ENCODE peak calls at places on chromosomes 16 and 17, in four cellular contexts. One of them, this sample, is unnamed.
A peak's percentile ranks its signal among the peaks of the same experiment; 100 is the strongest.

GRCh38 chr16:86925067-86925791 is 346.9 kb downstream of the FOXL1 start:
- DNase-seq in SK-N-SH: no peak
- DNase-seq in GM12878: no peak
- DNase-seq in K562: peak; percentile 46
- DNase-seq in this sample: no peak

GRCh38 chr16:69187891-69188451 is 1.0 kb downstream of the SNTB2 start:
- DNase-seq in SK-N-SH: no peak
- DNase-seq in GM12878: no peak
- DNase-seq in K562: peak; percentile 41
- DNase-seq in this sample: peak; percentile 14

GRCh38 chr16:90020260-90020837 is 1.1 kb upstream of the DBNDD1 start:
- DNase-seq in SK-N-SH: no peak
- DNase-seq in GM12878: no peak
- DNase-seq in K562: no peak
- DNase-seq in this sample: peak; percentile 26

GRCh38 chr16:86874141-86874540 is 295.8 kb downstream of the FOXL1 start:
- DNase-seq in SK-N-SH: peak; percentile 62
- DNase-seq in GM12878: no peak
- DNase-seq in K562: peak; percentile 56
- DNase-seq in this sample: no peak

GRCh38 chr17:63941751-63942150 is 9.6 kb upstream of the CD79B start:
- DNase-seq in SK-N-SH: no peak
- DNase-seq in GM12878: no peak
- DNase-seq in K562: no peak
- DNase-seq in this sample: no peak

GRCh38 chr17:59746849-59747445 is 39.5 kb downstream of the VMP1 start:
- DNase-seq in SK-N-SH: peak; percentile 44
- DNase-seq in GM12878: no peak
- DNase-seq in K562: peak; percentile 22
- DNase-seq in this sample: peak; percentile 62

GRCh38 chr17:53823341-53824050 is 769 bp downstream of the KIF2B start:
- DNase-seq in SK-N-SH: no peak
- DNase-seq in GM12878: no peak
- DNase-seq in K562: no peak
- DNase-seq in this sample: no peak

GRCh38 chr17:49676276-49676868 is 1.5 kb downstream of the SPOP start:
- DNase-seq in SK-N-SH: no peak
- DNase-seq in GM12878: peak; percentile 85
- DNase-seq in K562: peak; percentile 35
- DNase-seq in this sample: no peak

GRCh38 chr16:75043175-75043937 is 44.5 kb downstream of the ZNRF1 start:
- DNase-seq in SK-N-SH: peak; percentile 44
- DNase-seq in GM12878: peak; percentile 59
- DNase-seq in K562: peak; percentile 83
- DNase-seq in this sample: no peak

GRCh38 chr16:23348579-23349469 is 46.7 kb downstream of the SCNN1B start:
- DNase-seq in SK-N-SH: no peak
- DNase-seq in GM12878: no peak
- DNase-seq in K562: peak; percentile 28
- DNase-seq in this sample: no peak

GRCh38 chr17:65359016-65359415 is 202.4 kb downstream of the AXIN2 start:
- DNase-seq in SK-N-SH: no peak
- DNase-seq in GM12878: no peak
- DNase-seq in K562: no peak
- DNase-seq in this sample: no peak

GRCh38 chr17:10033449-10033848 is 128.4 kb upstream of the RCVRN start:
- DNase-seq in SK-N-SH: no peak
- DNase-seq in GM12878: no peak
- DNase-seq in K562: no peak
- DNase-seq in this sample: no peak

GRCh38 chr17:58156839-58157803 is 8.9 kb downstream of the OR4D1 start:
- DNase-seq in SK-N-SH: peak; percentile 85
- DNase-seq in GM12878: no peak
- DNase-seq in K562: peak; percentile 29
- DNase-seq in this sample: no peak

GRCh38 chr17:49548506-49549310 is 27.0 kb upstream of the NXPH3 start:
- DNase-seq in SK-N-SH: peak; percentile 73
- DNase-seq in GM12878: no peak
- DNase-seq in K562: peak; percentile 65
- DNase-seq in this sample: peak; percentile 45

GRCh38 chr17:9291912-9292562 is 270.7 kb downstream of the NTN1 start:
- DNase-seq in SK-N-SH: peak; percentile 67
- DNase-seq in GM12878: no peak
- DNase-seq in K562: peak; percentile 20
- DNase-seq in this sample: peak; percentile 8

GRCh38 chr16:8173111-8173644 is 417.1 kb downstream of the TMEM114 start:
- DNase-seq in SK-N-SH: peak; percentile 67
- DNase-seq in GM12878: peak; percentile 2
- DNase-seq in K562: peak; percentile 85
- DNase-seq in this sample: peak; percentile 98

GRCh38 chr17:53570731-53571130 is 252.0 kb upstream of the KIF2B start:
- DNase-seq in SK-N-SH: no peak
- DNase-seq in GM12878: no peak
- DNase-seq in K562: no peak
- DNase-seq in this sample: no peak

GRCh38 chr16:8194795-8195194 is 395.5 kb downstream of the TMEM114 start:
- DNase-seq in SK-N-SH: peak; percentile 10
- DNase-seq in GM12878: no peak
- DNase-seq in K562: peak; percentile 68
- DNase-seq in this sample: no peak

GRCh38 chr17:78708510-78708973 is 73.5 kb downstream of the CYTH1 start:
- DNase-seq in SK-N-SH: peak; percentile 86
- DNase-seq in GM12878: no peak
- DNase-seq in K562: peak; percentile 61
- DNase-seq in this sample: peak; percentile 85

GRCh38 chr17:78783711-78784396 is 1.8 kb upstream of the CYTH1 start:
- DNase-seq in SK-N-SH: no peak
- DNase-seq in GM12878: no peak
- DNase-seq in K562: peak; percentile 64
- DNase-seq in this sample: no peak

GRCh38 chr16:9331503-9331902 is 240.1 kb downstream of the HAPSTR1 start:
- DNase-seq in SK-N-SH: no peak
- DNase-seq in GM12878: no peak
- DNase-seq in K562: no peak
- DNase-seq in this sample: no peak

GRCh38 chr17:50922739-50923405 is 56.7 kb upstream of the TOB1 start:
- DNase-seq in SK-N-SH: no peak
- DNase-seq in GM12878: no peak
- DNase-seq in K562: no peak
- DNase-seq in this sample: no peak

GRCh38 chr17:42060231-42060630 is 9.8 kb upstream of the C17orf113 start:
- DNase-seq in SK-N-SH: no peak
- DNase-seq in GM12878: no peak
- DNase-seq in K562: no peak
- DNase-seq in this sample: no peak

GRCh38 chr16:65546353-65546791 is 424.5 kb upstream of the CDH11 start:
- DNase-seq in SK-N-SH: peak; percentile 58
- DNase-seq in GM12878: no peak
- DNase-seq in K562: no peak
- DNase-seq in this sample: no peak

GRCh38 chr17:44071198-44071520 is 624 bp downstream of the G6PC3 start:
- DNase-seq in SK-N-SH: no peak
- DNase-seq in GM12878: no peak
- DNase-seq in K562: no peak
- DNase-seq in this sample: no peak

GRCh38 chr17:1773755-1774181 is 11.9 kb downstream of the SERPINF1 start:
- DNase-seq in SK-N-SH: no peak
- DNase-seq in GM12878: no peak
- DNase-seq in K562: peak; percentile 59
- DNase-seq in this sample: no peak

GRCh38 chr16:74748710-74749073 is 25.9 kb downstream of the FA2H start:
- DNase-seq in SK-N-SH: no peak
- DNase-seq in GM12878: no peak
- DNase-seq in K562: no peak
- DNase-seq in this sample: no peak

GRCh38 chr17:4152471-4152870 is 9.5 kb downstream of the CYB5D2 start:
- DNase-seq in SK-N-SH: no peak
- DNase-seq in GM12878: no peak
- DNase-seq in K562: no peak
- DNase-seq in this sample: no peak

GRCh38 chr17:61756561-61756960 is 106.8 kb downstream of the BRIP1 start:
- DNase-seq in SK-N-SH: peak; percentile 13
- DNase-seq in GM12878: no peak
- DNase-seq in K562: no peak
- DNase-seq in this sample: no peak

GRCh38 chr17:2292100-2292499 is 11.5 kb downstream of the SMG6 start:
- DNase-seq in SK-N-SH: no peak
- DNase-seq in GM12878: no peak
- DNase-seq in K562: no peak
- DNase-seq in this sample: no peak

GRCh38 chr17:39601010-39601597 is 6.6 kb downstream of the NEUROD2 start:
- DNase-seq in SK-N-SH: no peak
- DNase-seq in GM12878: no peak
- DNase-seq in K562: no peak
- DNase-seq in this sample: no peak

GRCh38 chr17:73356561-73357170 is 44.9 kb upstream of the CDC42EP4 start:
- DNase-seq in SK-N-SH: peak; percentile 80
- DNase-seq in GM12878: no peak
- DNase-seq in K562: no peak
- DNase-seq in this sample: no peak

GRCh38 chr16:4612474-4612931 is 2.2 kb downstream of the UBALD1 start:
- DNase-seq in SK-N-SH: peak; percentile 63
- DNase-seq in GM12878: no peak
- DNase-seq in K562: no peak
- DNase-seq in this sample: no peak
- TF ChIP-seq FOXM1 in SK-N-SH: no peak
- TF ChIP-seq FOXM1 in GM12878: no peak
- TF ChIP-seq FOXM1 in K562: no peak
- TF ChIP-seq FOXM1 in this sample: no peak

DNA sequence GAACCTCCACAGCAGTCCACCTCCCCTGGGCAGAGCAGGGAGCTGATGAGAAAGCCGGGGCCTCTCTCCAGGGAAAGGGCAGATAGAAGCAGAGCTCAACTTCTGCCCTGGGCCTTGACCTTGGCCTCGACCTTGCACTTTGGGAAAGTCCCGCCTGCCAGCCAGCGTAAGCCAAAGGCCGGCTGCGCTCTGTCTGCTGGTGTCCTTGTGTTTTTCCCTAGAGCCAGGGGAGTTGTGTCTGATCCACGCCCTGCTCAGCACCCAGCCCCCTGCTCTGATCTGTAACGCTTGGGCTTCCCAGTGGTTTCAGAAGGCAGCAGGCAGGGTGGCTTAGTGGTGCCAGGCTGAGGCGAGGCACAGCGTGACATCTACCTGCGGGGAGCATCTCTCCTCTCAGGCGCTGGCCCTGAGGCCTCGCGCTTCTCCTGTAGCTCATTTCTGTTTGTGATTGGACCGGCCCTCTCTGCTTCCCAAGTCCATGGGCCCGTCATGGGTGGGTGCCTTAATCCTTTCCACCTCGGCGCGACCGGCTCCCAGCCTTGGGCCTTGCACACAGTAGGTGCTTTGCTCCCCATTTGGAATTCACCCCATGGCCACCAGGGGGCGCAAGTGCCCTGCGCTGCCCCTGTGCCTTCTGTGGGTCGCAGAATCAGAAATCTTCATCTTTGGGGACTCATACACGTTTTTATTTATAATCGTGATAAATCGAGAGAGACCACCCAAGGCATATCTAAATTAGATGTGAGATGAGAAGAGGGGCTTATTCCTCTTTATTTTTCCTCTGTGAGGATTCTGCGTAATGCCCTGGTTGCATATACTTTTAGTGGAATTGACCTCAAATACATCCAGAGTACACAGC is 24.2 kb downstream of the SGSH start:
- DNase-seq in SK-N-SH: peak; percentile 70
- DNase-seq in GM12878: no peak
- DNase-seq in K562: peak; percentile 54
- DNase-seq in this sample: peak; percentile 48
- TF ChIP-seq SIN3A in SK-N-SH: no peak
- TF ChIP-seq SIN3A in GM12878: no peak
- TF ChIP-seq SIN3A in K562: no peak
- TF ChIP-seq SIN3A in this sample: no peak

GRCh38 chr16:27792486-27793275 is 242.7 kb downstream of the KATNIP start:
- DNase-seq in SK-N-SH: no peak
- DNase-seq in GM12878: no peak
- DNase-seq in K562: no peak
- DNase-seq in this sample: no peak

GRCh38 chr16:27799866-27800265 is 249.9 kb downstream of the KATNIP start:
- DNase-seq in SK-N-SH: no peak
- DNase-seq in GM12878: no peak
- DNase-seq in K562: no peak
- DNase-seq in this sample: no peak

GRCh38 chr16:27800817-27801216 is 250.9 kb downstream of the KATNIP start:
- DNase-seq in SK-N-SH: no peak
- DNase-seq in GM12878: no peak
- DNase-seq in K562: no peak
- DNase-seq in this sample: no peak

GRCh38 chr16:27798241-27798640 is 248.3 kb downstream of the KATNIP start:
- DNase-seq in SK-N-SH: no peak
- DNase-seq in GM12878: no peak
- DNase-seq in K562: no peak
- DNase-seq in this sample: no peak

GRCh38 chr16:27795992-27796614 is 246.2 kb downstream of the KATNIP start:
- DNase-seq in SK-N-SH: no peak
- DNase-seq in GM12878: no peak
- DNase-seq in K562: peak; percentile 35
- DNase-seq in this sample: peak; percentile 51
- TF ChIP-seq SMC3 in SK-N-SH: no peak
- TF ChIP-seq SMC3 in GM12878: no peak
- TF ChIP-seq SMC3 in K562: no peak
- TF ChIP-seq SMC3 in this sample: no peak

DNA sequence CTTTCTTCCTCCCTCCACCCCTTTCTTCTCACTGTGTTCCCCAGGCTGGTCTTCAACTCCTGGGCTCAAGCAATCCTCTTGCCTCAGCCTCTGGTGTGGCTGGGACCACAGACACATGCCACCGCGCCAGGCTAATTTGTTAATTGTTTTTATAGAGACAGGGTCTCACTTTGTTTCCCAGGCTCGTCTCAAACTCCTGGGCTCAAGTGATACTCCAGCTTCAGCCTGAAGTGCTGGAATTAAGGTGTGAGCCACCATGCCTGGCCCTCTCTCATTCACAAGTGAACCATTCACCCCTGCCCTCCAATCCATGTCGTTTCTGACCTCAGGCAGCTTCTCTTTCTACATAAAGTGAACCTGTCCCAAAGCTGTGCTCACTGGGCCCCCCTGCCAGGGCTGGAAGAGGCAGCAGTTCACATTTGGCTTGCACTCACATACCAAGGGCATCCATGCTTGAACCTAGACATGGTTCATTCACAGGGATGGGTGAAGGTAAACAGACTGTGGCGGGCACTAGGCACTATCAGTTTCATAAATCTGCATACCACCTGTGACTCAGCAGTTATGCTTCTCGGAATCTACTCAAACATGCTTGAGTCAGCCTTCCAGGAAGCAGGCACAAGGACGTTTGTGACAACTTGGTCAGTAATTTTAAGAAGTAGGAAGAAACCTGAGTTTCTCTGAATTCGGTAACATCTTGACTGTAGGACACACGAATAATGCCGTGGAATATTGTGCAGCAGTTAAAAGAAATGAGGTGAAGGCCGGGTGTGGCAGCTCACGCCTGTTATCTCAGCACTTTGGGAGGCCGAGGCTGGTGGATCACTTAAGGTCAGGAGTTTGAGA is 6.0 kb upstream of the RNF213 start:
- DNase-seq in SK-N-SH: peak; percentile 41
- DNase-seq in GM12878: peak; percentile 86
- DNase-seq in K562: peak; percentile 77
- DNase-seq in this sample: peak; percentile 88
- TF ChIP-seq FOXM1 in SK-N-SH: no peak
- TF ChIP-seq FOXM1 in GM12878: no peak
- TF ChIP-seq FOXM1 in K562: no peak
- TF ChIP-seq FOXM1 in this sample: no peak

GRCh38 chr17:75654176-75654575 is 12.8 kb downstream of the RECQL5 start:
- DNase-seq in SK-N-SH: no peak
- DNase-seq in GM12878: no peak
- DNase-seq in K562: no peak
- DNase-seq in this sample: no peak
- TF ChIP-seq SIN3A in SK-N-SH: no peak
- TF ChIP-seq SIN3A in GM12878: no peak
- TF ChIP-seq SIN3A in K562: no peak
- TF ChIP-seq SIN3A in this sample: no peak

This sample was measured in HepG2.